ENCODE peak calls at places on chromosome 10, in seven cellular contexts. One of them, this sample, is unnamed.

GRCh38 chr10:79049931-79050895 is 18.6 kb upstream of the ZMIZ1 start:
- DNase-seq in H1: no peak
- DNase-seq in IMR-90: peak; percentile 22
- DNase-seq in mesenchymal stem cell: no peak
- DNase-seq in neuronal stem cell: no peak
- DNase-seq in mesendoderm: peak; percentile 42
- DNase-seq in trophoblast cell: no peak
- DNase-seq in this sample: no peak

GRCh38 chr10:21481407-21481806 is 44.1 kb downstream of the SKIDA1 start:
- DNase-seq in H1: no peak
- DNase-seq in IMR-90: no peak
- DNase-seq in mesenchymal stem cell: no peak
- DNase-seq in neuronal stem cell: no peak
- DNase-seq in mesendoderm: no peak
- DNase-seq in trophoblast cell: no peak
- DNase-seq in this sample: no peak

GRCh38 chr10:79298403-79299244 is 48.6 kb upstream of the PPIF start:
- DNase-seq in H1: no peak
- DNase-seq in IMR-90: peak; percentile 99
- DNase-seq in mesenchymal stem cell: peak; percentile 96
- DNase-seq in neuronal stem cell: no peak
- DNase-seq in mesendoderm: peak; percentile 61
- DNase-seq in trophoblast cell: peak; percentile 37
- DNase-seq in this sample: no peak

GRCh38 chr10:117457071-117457810 is 82.0 kb upstream of the PDZD8 start:
- DNase-seq in H1: no peak
- DNase-seq in IMR-90: no peak
- DNase-seq in mesenchymal stem cell: no peak
- DNase-seq in neuronal stem cell: no peak
- DNase-seq in mesendoderm: peak; percentile 75
- DNase-seq in trophoblast cell: no peak
- DNase-seq in this sample: no peak

GRCh38 chr10:106565546-106565945 is 599.0 kb downstream of the SORCS1 start:
- DNase-seq in H1: no peak
- DNase-seq in IMR-90: peak; percentile 47
- DNase-seq in mesenchymal stem cell: peak; percentile 37
- DNase-seq in neuronal stem cell: no peak
- DNase-seq in mesendoderm: no peak
- DNase-seq in trophoblast cell: no peak
- DNase-seq in this sample: no peak

GRCh38 chr10:95176101-95176500 is 17.9 kb upstream of the ACSM6 start:
- DNase-seq in H1: no peak
- DNase-seq in IMR-90: no peak
- DNase-seq in mesenchymal stem cell: no peak
- DNase-seq in neuronal stem cell: no peak
- DNase-seq in mesendoderm: peak; percentile 38
- DNase-seq in trophoblast cell: no peak
- DNase-seq in this sample: no peak

GRCh38 chr10:72455889-72456588 is 101.3 kb upstream of the DNAJB12 start:
- DNase-seq in H1: no peak
- DNase-seq in IMR-90: peak; percentile 22
- DNase-seq in mesenchymal stem cell: peak; percentile 10
- DNase-seq in neuronal stem cell: no peak
- DNase-seq in mesendoderm: peak; percentile 94
- DNase-seq in trophoblast cell: no peak
- DNase-seq in this sample: no peak

GRCh38 chr10:99941942-99942835 is 67.6 kb downstream of the DNMBP start:
- DNase-seq in H1: no peak
- DNase-seq in IMR-90: peak; percentile 78
- DNase-seq in mesenchymal stem cell: peak; percentile 85
- DNase-seq in neuronal stem cell: no peak
- DNase-seq in mesendoderm: peak; percentile 40
- DNase-seq in trophoblast cell: no peak
- DNase-seq in this sample: no peak

GRCh38 chr10:130371686-130372085 is 235.5 kb downstream of the GLRX3 start:
- DNase-seq in H1: no peak
- DNase-seq in IMR-90: no peak
- DNase-seq in mesenchymal stem cell: no peak
- DNase-seq in neuronal stem cell: no peak
- DNase-seq in mesendoderm: peak; percentile 7
- DNase-seq in trophoblast cell: no peak
- DNase-seq in this sample: no peak

GRCh38 chr10:11886851-11887250 is 63.7 kb downstream of the PROSER2 start:
- DNase-seq in H1: no peak
- DNase-seq in IMR-90: no peak
- DNase-seq in mesenchymal stem cell: no peak
- DNase-seq in neuronal stem cell: no peak
- DNase-seq in mesendoderm: no peak
- DNase-seq in trophoblast cell: no peak
- DNase-seq in this sample: no peak

GRCh38 chr10:113087082-113088029 is 137.3 kb downstream of the TCF7L2 start:
- DNase-seq in H1: no peak
- DNase-seq in IMR-90: peak; percentile 100
- DNase-seq in mesenchymal stem cell: peak; percentile 99
- DNase-seq in neuronal stem cell: no peak
- DNase-seq in mesendoderm: peak; percentile 99
- DNase-seq in trophoblast cell: peak; percentile 94
- DNase-seq in this sample: peak; percentile 84

GRCh38 chr10:120813085-120813484 is 38.1 kb upstream of the WDR11 start:
- DNase-seq in H1: no peak
- DNase-seq in IMR-90: no peak
- DNase-seq in mesenchymal stem cell: no peak
- DNase-seq in neuronal stem cell: no peak
- DNase-seq in mesendoderm: no peak
- DNase-seq in trophoblast cell: peak; percentile 77
- DNase-seq in this sample: no peak

GRCh38 chr10:63760708-63761047 is 239.5 kb downstream of the REEP3 start:
- DNase-seq in H1: no peak
- DNase-seq in IMR-90: no peak
- DNase-seq in mesenchymal stem cell: no peak
- DNase-seq in neuronal stem cell: no peak
- DNase-seq in mesendoderm: no peak
- DNase-seq in trophoblast cell: no peak
- DNase-seq in this sample: no peak

GRCh38 chr10:130025326-130025725 is 61.3 kb upstream of the EBF3 start:
- DNase-seq in H1: no peak
- DNase-seq in IMR-90: no peak
- DNase-seq in mesenchymal stem cell: no peak
- DNase-seq in neuronal stem cell: no peak
- DNase-seq in mesendoderm: no peak
- DNase-seq in trophoblast cell: no peak
- DNase-seq in this sample: no peak

GRCh38 chr10:68032113-68032512 is 43.0 kb downstream of the HERC4 start:
- DNase-seq in H1: no peak
- DNase-seq in IMR-90: peak; percentile 18
- DNase-seq in mesenchymal stem cell: no peak
- DNase-seq in neuronal stem cell: no peak
- DNase-seq in mesendoderm: no peak
- DNase-seq in trophoblast cell: no peak
- DNase-seq in this sample: no peak

GRCh38 chr10:106830466-106830865 is 334.0 kb downstream of the SORCS1 start:
- DNase-seq in H1: no peak
- DNase-seq in IMR-90: no peak
- DNase-seq in mesenchymal stem cell: no peak
- DNase-seq in neuronal stem cell: no peak
- DNase-seq in mesendoderm: no peak
- DNase-seq in trophoblast cell: peak; percentile 43
- DNase-seq in this sample: no peak

GRCh38 chr10:99345350-99345749 is 16.2 kb downstream of the CNNM1 start:
- DNase-seq in H1: no peak
- DNase-seq in IMR-90: peak; percentile 68
- DNase-seq in mesenchymal stem cell: peak; percentile 64
- DNase-seq in neuronal stem cell: no peak
- DNase-seq in mesendoderm: peak; percentile 72
- DNase-seq in trophoblast cell: no peak
- DNase-seq in this sample: no peak

GRCh38 chr10:59361659-59362183 is 628 bp downstream of the FAM13C start:
- DNase-seq in H1: no peak
- DNase-seq in IMR-90: peak; percentile 4
- DNase-seq in mesenchymal stem cell: peak; percentile 27
- DNase-seq in neuronal stem cell: no peak
- DNase-seq in mesendoderm: peak; percentile 41
- DNase-seq in trophoblast cell: no peak
- DNase-seq in this sample: no peak

GRCh38 chr10:131090761-131091661 is 220.5 kb downstream of the TCERG1L start:
- DNase-seq in H1: peak; percentile 58
- DNase-seq in IMR-90: no peak
- DNase-seq in mesenchymal stem cell: no peak
- DNase-seq in neuronal stem cell: no peak
- DNase-seq in mesendoderm: no peak
- DNase-seq in trophoblast cell: no peak
- DNase-seq in this sample: no peak

GRCh38 chr10:58781873-58782488 is 269.3 kb downstream of the BICC1 start:
- DNase-seq in H1: no peak
- DNase-seq in IMR-90: peak; percentile 49
- DNase-seq in mesenchymal stem cell: peak; percentile 57
- DNase-seq in neuronal stem cell: peak; percentile 51
- DNase-seq in mesendoderm: peak; percentile 55
- DNase-seq in trophoblast cell: peak; percentile 20
- DNase-seq in this sample: no peak

GRCh38 chr10:89522463-89522862 is 12.9 kb downstream of the SLC16A12 start:
- DNase-seq in H1: no peak
- DNase-seq in IMR-90: peak; percentile 53
- DNase-seq in mesenchymal stem cell: peak; percentile 45
- DNase-seq in neuronal stem cell: no peak
- DNase-seq in mesendoderm: no peak
- DNase-seq in trophoblast cell: peak; percentile 16
- DNase-seq in this sample: no peak

GRCh38 chr10:97718659-97719142 is 5.2 kb downstream of the MARVELD1 start:
- DNase-seq in H1: no peak
- DNase-seq in IMR-90: no peak
- DNase-seq in mesenchymal stem cell: no peak
- DNase-seq in neuronal stem cell: no peak
- DNase-seq in mesendoderm: no peak
- DNase-seq in trophoblast cell: peak; percentile 98
- DNase-seq in this sample: no peak

GRCh38 chr10:132939957-132940790 is 2.2 kb downstream of the CFAP46 start:
- DNase-seq in H1: peak; percentile 84
- DNase-seq in IMR-90: peak; percentile 47
- DNase-seq in mesenchymal stem cell: peak; percentile 51
- DNase-seq in neuronal stem cell: peak; percentile 48
- DNase-seq in mesendoderm: peak; percentile 67
- DNase-seq in trophoblast cell: no peak
- DNase-seq in this sample: peak; percentile 59
- H3K4ac ChIP-seq in H1: no peak overlapping the region
- H3K4ac ChIP-seq in IMR-90: no peak overlapping the region
- H3K4ac ChIP-seq in mesenchymal stem cell: no peak overlapping the region
- H3K4ac ChIP-seq in neuronal stem cell: no peak overlapping the region
- H3K4ac ChIP-seq in mesendoderm: no peak overlapping the region
- H3K4ac ChIP-seq in trophoblast cell: no peak overlapping the region
- H3K4ac ChIP-seq in this sample: no peak overlapping the region

DNA sequence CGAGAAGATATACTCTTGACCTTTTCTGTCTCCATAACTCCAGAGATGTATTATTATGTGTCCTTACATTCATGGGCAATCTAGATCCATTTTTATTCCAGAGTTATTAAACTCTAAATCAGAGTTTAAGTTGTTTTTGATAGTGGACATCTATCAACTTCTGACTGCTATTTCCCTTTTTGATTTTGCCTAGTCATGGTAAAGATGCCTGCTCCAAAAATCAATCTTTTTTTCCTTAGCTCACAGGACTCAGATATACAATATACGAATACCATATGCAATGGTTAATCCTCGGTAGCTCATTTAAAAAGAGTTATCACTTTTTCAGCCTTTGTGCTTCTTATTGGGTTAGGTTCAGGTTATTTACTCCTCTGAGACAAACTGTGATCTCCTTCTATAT is 15.8 kb upstream of the ZEB1 start:
- DNase-seq in H1: no peak
- DNase-seq in IMR-90: no peak
- DNase-seq in mesenchymal stem cell: no peak
- DNase-seq in neuronal stem cell: no peak
- DNase-seq in mesendoderm: no peak
- DNase-seq in trophoblast cell: no peak
- DNase-seq in this sample: no peak
- H3K4ac ChIP-seq in H1: no peak overlapping the region
- H3K4ac ChIP-seq in IMR-90: no peak overlapping the region
- H3K4ac ChIP-seq in mesenchymal stem cell: no peak overlapping the region
- H3K4ac ChIP-seq in neuronal stem cell: no peak overlapping the region
- H3K4ac ChIP-seq in mesendoderm: no peak overlapping the region
- H3K4ac ChIP-seq in trophoblast cell: no peak overlapping the region
- H3K4ac ChIP-seq in this sample: no peak overlapping the region

DNA sequence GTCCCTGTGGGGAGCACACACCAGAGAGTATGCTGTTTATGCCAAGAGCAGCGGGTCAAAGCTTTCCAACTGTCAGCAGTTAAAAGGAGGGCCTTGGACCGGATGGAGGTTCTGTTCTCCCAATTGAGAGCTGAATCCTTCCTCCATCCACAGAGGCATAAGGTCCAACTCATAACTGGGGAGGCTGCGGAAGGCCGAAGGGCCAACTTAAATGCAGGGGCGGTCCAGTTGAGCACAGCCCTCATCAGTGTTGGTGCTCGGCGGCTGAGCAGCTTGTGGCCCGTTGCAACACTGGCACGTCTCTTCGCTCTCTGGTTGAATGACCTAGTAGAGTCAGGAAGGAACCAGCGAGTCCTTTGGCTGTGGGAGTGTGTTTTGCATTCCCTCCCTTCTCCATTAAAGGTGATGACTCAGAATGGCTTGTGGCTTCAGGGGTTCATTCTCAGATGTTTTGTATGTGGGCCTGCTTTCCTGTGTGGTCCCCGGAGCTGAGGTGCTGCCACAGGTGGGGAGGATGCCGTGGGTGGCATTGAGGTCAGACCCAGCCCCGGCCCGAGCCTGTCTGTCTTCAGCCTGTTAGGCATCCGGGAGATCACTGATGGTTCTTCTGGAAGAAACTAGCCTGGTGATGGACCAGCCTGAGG is 44.8 kb upstream of the DMBT1 start:
- DNase-seq in H1: no peak
- DNase-seq in IMR-90: peak; percentile 35
- DNase-seq in mesenchymal stem cell: no peak
- DNase-seq in neuronal stem cell: no peak
- DNase-seq in mesendoderm: no peak
- DNase-seq in trophoblast cell: no peak
- DNase-seq in this sample: no peak
- H3K4ac ChIP-seq in H1: no peak overlapping the region
- H3K4ac ChIP-seq in IMR-90: no peak overlapping the region
- H3K4ac ChIP-seq in mesenchymal stem cell: no peak overlapping the region
- H3K4ac ChIP-seq in neuronal stem cell: no peak overlapping the region
- H3K4ac ChIP-seq in mesendoderm: no peak overlapping the region
- H3K4ac ChIP-seq in trophoblast cell: no peak overlapping the region
- H3K4ac ChIP-seq in this sample: no peak overlapping the region

DNA sequence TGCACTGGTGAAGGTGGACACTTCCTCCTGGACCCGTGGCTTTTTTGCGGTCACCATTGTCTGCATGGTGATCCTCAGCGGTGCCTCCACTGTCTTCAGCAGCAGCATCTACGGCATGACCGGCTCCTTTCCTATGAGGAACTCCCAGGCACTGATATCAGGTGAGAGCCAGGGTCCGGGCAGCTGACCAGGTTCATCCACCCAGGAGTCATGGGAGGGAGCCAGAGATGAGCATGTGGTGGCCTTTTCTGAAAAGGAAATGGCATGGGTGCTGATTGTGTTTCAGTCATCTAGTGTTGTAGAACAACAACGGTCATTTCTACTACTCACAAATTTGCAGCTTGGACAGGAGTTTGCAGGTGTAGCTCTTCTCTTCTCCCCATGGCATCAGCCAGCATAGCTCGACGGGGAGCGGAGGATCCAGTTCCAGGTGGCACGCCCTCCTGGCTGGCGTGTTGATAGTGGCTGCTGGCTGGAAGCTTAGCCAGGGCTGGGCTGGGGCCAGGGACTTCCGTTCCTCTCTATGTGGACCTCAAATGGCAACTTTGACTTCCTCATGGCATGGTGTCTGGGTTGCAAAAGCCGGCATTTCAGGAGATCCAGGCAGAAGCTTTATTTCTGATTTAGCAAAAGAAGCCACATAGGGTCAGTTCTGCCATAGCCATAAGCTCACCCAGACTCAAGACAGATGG is 32.7 kb downstream of the SLC29A3 start:
- DNase-seq in H1: no peak
- DNase-seq in IMR-90: no peak
- DNase-seq in mesenchymal stem cell: no peak
- DNase-seq in neuronal stem cell: no peak
- DNase-seq in mesendoderm: no peak
- DNase-seq in trophoblast cell: no peak
- DNase-seq in this sample: no peak
- H3K4ac ChIP-seq in H1: no peak overlapping the region
- H3K4ac ChIP-seq in IMR-90: no peak overlapping the region
- H3K4ac ChIP-seq in mesenchymal stem cell: no peak overlapping the region
- H3K4ac ChIP-seq in neuronal stem cell: no peak overlapping the region
- H3K4ac ChIP-seq in mesendoderm: no peak overlapping the region
- H3K4ac ChIP-seq in trophoblast cell: no peak overlapping the region
- H3K4ac ChIP-seq in this sample: no peak overlapping the region